ENCODE peak calls at places on chromosome 19, in four cellular contexts. F is breast epithelium, U is stomach, B is transverse colon. M is an unnamed sample.
A peak's percentile ranks its signal among the peaks of the same experiment; 100 is the strongest.

GRCh38 chr19:31110331-31110730 is 238.9 kb downstream of the TSHZ3 start:
- DNase-seq in F (no peak), U (no peak), B (no peak), M (no peak)

GRCh38 chr19:13796301-13797057 is 1.2 kb downstream of the ZSWIM4 start:
- DNase-seq in F (peak; percentile 71), U (peak; percentile 53), B (peak; percentile 51), M (peak; percentile 92)

GRCh38 chr19:55645512-55645881 is 2.0 kb downstream of the ZNF581 start:
- DNase-seq in F (no peak), U (no peak), B (no peak), M (no peak)

GRCh38 chr19:982567-983170 is 1.5 kb upstream of the WDR18 start:
- DNase-seq in F (peak; percentile 48), U (peak; percentile 79), B (peak; percentile 82), M (peak; percentile 80)

GRCh38 chr19:29495971-29496441 is 29.8 kb upstream of the VSTM2B start:
- DNase-seq in F (no peak), U (no peak), B (no peak), M (peak; percentile 36)

GRCh38 chr19:41904118-41904870 is 21.3 kb downstream of the ARHGEF1 start:
- DNase-seq in F (no peak), U (peak; percentile 90), B (peak; percentile 90), M (no peak)

GRCh38 chr19:18053571-18054219 is 33.0 kb downstream of the IL12RB1 start:
- DNase-seq in F (no peak), U (no peak), B (no peak), M (no peak)

GRCh38 chr19:43522929-43523328 is 4.1 kb downstream of the ETHE1 start:
- DNase-seq in F (peak; percentile 33), U (no peak), B (no peak), M (no peak)

GRCh38 chr19:8036438-8037099 is 16.0 kb upstream of the CCL25 start:
- DNase-seq in F (no peak), U (no peak), B (no peak), M (no peak)

GRCh38 chr19:12840091-12841079 is 2.1 kb downstream of the MAST1 start:
- DNase-seq in F (peak; percentile 44), U (peak; percentile 71), B (peak; percentile 84), M (no peak)

GRCh38 chr19:5953680-5954213 is 24.2 kb downstream of the RANBP3 start:
- DNase-seq in F (no peak), U (no peak), B (no peak), M (peak; percentile 40)

GRCh38 chr19:38079926-38080380 is 144.1 kb downstream of the DPF1 start:
- DNase-seq in F (no peak), U (peak; percentile 29), B (no peak), M (no peak)

GRCh38 chr19:46976845-46977320 is 42.8 kb upstream of the NPAS1 start:
- DNase-seq in F (no peak), U (peak; percentile 43), B (no peak), M (peak; percentile 73)

GRCh38 chr19:38617764-38618589 is at the start of gene MAP4K1:
- DNase-seq in F (no peak), U (peak; percentile 53), B (peak; percentile 78), M (no peak)

GRCh38 chr19:58317481-58318072 is 9.2 kb upstream of the ZSCAN22 start:
- DNase-seq in F (no peak), U (no peak), B (no peak), M (no peak)

GRCh38 chr19:29581398-29581797 is 24.7 kb upstream of the POP4 start:
- DNase-seq in F (no peak), U (no peak), B (no peak), M (no peak)

GRCh38 chr19:40872209-40872608 is 9.8 kb downstream of the CYP2A7 start:
- DNase-seq in F (no peak), U (no peak), B (no peak), M (no peak)

GRCh38 chr19:41386442-41386841 is 10.1 kb downstream of the TMEM91 start:
- DNase-seq in F (no peak), U (no peak), B (no peak), M (no peak)

GRCh38 chr19:17327654-17328516 is 6.8 kb downstream of the ANO8 start:
- DNase-seq in F (peak; percentile 94), U (peak; percentile 65), B (peak; percentile 89), M (peak; percentile 89)

GRCh38 chr19:45632468-45633196 is 6.6 kb downstream of the EML2 start:
- DNase-seq in F (peak; percentile 71), U (peak; percentile 79), B (peak; percentile 70), M (peak; percentile 70)

GRCh38 chr19:33186835-33187540 is 7.1 kb upstream of the LRP3 start:
- DNase-seq in F (no peak), U (no peak), B (peak; percentile 77), M (no peak)

GRCh38 chr19:22606954-22607652 is 27.0 kb upstream of the ZNF492 start:
- DNase-seq in F (no peak), U (no peak), B (no peak), M (no peak)

GRCh38 chr19:16327911-16328823 is 3.5 kb downstream of the KLF2 start:
- DNase-seq in F (peak; percentile 62), U (peak; percentile 73), B (peak; percentile 75), M (peak; percentile 96)

GRCh38 chr19:28472843-28473242 is 740.1 kb downstream of the UQCRFS1 start:
- DNase-seq in F (no peak), U (peak; percentile 27), B (peak; percentile 26), M (peak; percentile 62)

GRCh38 chr19:33467851-33468250 is 53.7 kb downstream of the PEPD start:
- DNase-seq in F (no peak), U (no peak), B (no peak), M (no peak)

GRCh38 chr19:29489182-29489951 is 36.4 kb upstream of the VSTM2B start:
- DNase-seq in F (no peak), U (no peak), B (no peak), M (peak; percentile 28)

GRCh38 chr19:49672131-49672919 is 4.7 kb upstream of the PRMT1 start:
- DNase-seq in F (no peak), U (peak; percentile 81), B (peak; percentile 85), M (peak; percentile 83)
- TF ChIP-seq POLR2AphosphoS5 in F (no peak), U (peak; percentile 46), B (no peak), M (no peak)

DNA sequence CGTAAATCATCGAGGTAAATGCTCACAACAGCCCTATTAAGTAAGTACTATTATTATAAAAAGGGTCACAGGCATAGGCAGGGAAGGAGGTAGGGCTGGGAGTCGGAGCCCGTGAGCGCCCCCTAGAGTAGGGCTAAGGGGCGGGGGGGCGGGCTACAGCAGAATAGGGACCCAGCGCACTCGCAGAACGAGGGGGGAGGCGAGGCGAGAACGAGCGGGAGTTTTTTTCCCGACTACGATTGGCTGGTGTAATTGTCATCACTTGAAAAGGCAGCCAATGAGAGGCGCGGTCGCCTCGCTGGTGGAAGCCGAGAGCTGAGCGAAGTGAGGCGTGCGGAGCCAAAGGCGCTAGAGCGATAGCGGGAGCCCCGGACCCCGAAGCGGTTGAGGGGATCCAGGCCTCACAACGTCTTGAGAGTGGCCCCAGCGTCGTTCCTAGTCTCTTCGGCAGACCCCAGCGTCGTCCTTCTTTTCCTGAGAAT is 24.2 kb downstream of the KEAP1 start:
- DNase-seq in F (peak; percentile 91), U (peak; percentile 91), B (peak; percentile 89), M (peak; percentile 98)
- H3K4me3 ChIP-seq in F (peak overlapping the region; percentile 47), U (peak overlapping the region; percentile 43), B (peak overlapping the region; percentile 12), M (peak overlapping the region; percentile 42)

GRCh38 chr19:2887391-2887914 is 13.3 kb upstream of the ZNF57 start:
- DNase-seq in F (no peak), U (no peak), B (no peak), M (no peak)

GRCh38 chr19:2885736-2886135 is 15.0 kb upstream of the ZNF57 start:
- DNase-seq in F (no peak), U (no peak), B (no peak), M (no peak)

GRCh38 chr19:2883686-2884439 is 16.7 kb downstream of the ZNF556 start:
- DNase-seq in F (no peak), U (no peak), B (no peak), M (no peak)

GRCh38 chr19:2888739-2889224 is 11.9 kb upstream of the ZNF57 start:
- DNase-seq in F (peak; percentile 82), U (no peak), B (peak; percentile 23), M (no peak)
- H3K36me3 ChIP-seq in F (no peaks in the 10 kb centered on the region), U (no peaks in the 10 kb centered on the region), B (no peaks in the 10 kb centered on the region), M (no peaks in the 10 kb centered on the region)

GRCh38 chr19:37074111-37074510 is 4.1 kb upstream of the ZNF420 start:
- DNase-seq in F (no peak), U (no peak), B (no peak), M (no peak)
- TF ChIP-seq POLR2AphosphoS5 in F (no peak), U (no peak), B (no peak), M (no peak)

GRCh38 chr19:50819636-50820035 is 4.0 kb downstream of the KLK1 start:
- DNase-seq in F (no peak), U (no peak), B (no peak), M (no peak)

GRCh38 chr19:50821248-50821612 is 2.4 kb downstream of the KLK1 start:
- DNase-seq in F (no peak), U (no peak), B (no peak), M (no peak)

GRCh38 chr19:50820549-50821247 is 2.9 kb downstream of the KLK1 start:
- DNase-seq in F (no peak), U (no peak), B (peak; percentile 85), M (no peak)

GRCh38 chr19:50818859-50819472 is 4.6 kb downstream of the KLK1 start:
- DNase-seq in F (no peak), U (no peak), B (no peak), M (no peak)

DNA sequence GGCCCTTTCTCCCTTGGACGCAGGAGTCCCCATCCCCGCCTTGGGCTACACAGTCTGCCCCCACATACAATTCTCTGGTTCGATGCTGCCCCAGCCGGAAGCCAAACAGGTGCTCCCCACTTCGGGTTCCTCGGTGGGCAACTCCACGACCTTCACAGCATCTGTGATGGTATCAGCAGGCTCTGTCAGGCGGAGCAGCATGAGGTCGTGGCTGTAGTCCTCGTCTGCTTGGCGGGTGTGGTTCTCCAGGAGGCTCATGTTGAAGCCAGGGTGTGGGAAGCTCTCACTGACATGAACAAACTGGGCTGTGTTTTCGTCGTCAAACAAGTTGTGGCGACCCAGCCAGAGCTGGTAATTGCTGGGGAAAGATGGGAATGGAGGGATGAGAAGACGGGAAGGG is 3.5 kb downstream of the KLK1 start:
- DNase-seq in F (no peak), U (no peak), B (peak; percentile 43), M (no peak)
- H3K4me3 ChIP-seq in F (no peak overlapping the region), U (no peak overlapping the region), B (no peak overlapping the region), M (no peak overlapping the region)